ENCODE peak calls at places on chromosome 13, in seven cellular contexts. O is fibroblast of lung, L is Karpas-422, C is neuronal stem cell, F is GM23248, K is SK-N-SH, H is astrocyte. P is an unnamed sample.
A peak's percentile ranks its signal among the peaks of the same experiment; 100 is the strongest.

GRCh38 chr13:29384466-29384865 is 211.0 kb downstream of the SLC7A1 start:
- DNase-seq in H (no peak), F (no peak), L (peak; percentile 41), C (no peak), K (peak; percentile 64), O (no peak), P (no peak)

GRCh38 chr13:67119481-67119883 is 110.7 kb downstream of the PCDH9 start:
- DNase-seq in C (no peak), O (peak; percentile 96), H (peak; percentile 96), L (no peak), F (peak; percentile 20), K (no peak), P (peak; percentile 78)

GRCh38 chr13:40082644-40083043 is 427.2 kb downstream of the COG6 start:
- DNase-seq in F (no peak), C (no peak), K (no peak), H (peak; percentile 92), L (no peak), O (peak; percentile 93), P (no peak)

GRCh38 chr13:34011552-34012085 is 193.7 kb downstream of the RFC3 start:
- DNase-seq in K (no peak), C (no peak), H (no peak), L (no peak), O (no peak), F (no peak), P (no peak)

GRCh38 chr13:103081435-103081834 is 15.2 kb upstream of the SLC10A2 start:
- DNase-seq in O (no peak), H (no peak), L (no peak), C (no peak), K (no peak), F (no peak), P (no peak)

GRCh38 chr13:40477623-40478608 is 188.5 kb downstream of the FOXO1 start:
- DNase-seq in O (peak; percentile 22), K (no peak), F (no peak), H (peak; percentile 12), L (no peak), C (no peak), P (no peak)

GRCh38 chr13:84655677-84656076 is 773.4 kb upstream of the SLITRK1 start:
- DNase-seq in F (peak; percentile 53), K (no peak), H (peak; percentile 75), O (peak; percentile 82), C (no peak), L (no peak), P (no peak)

GRCh38 chr13:40974460-40975407 is 44.4 kb downstream of the ELF1 start:
- DNase-seq in F (peak; percentile 51), H (peak; percentile 40), O (peak; percentile 51), K (no peak), L (peak; percentile 83), C (peak; percentile 12), P (no peak)

GRCh38 chr13:70424928-70425327 is 316.7 kb upstream of the KLHL1 start:
- DNase-seq in L (no peak), F (no peak), K (no peak), H (no peak), C (no peak), O (no peak), P (no peak)

GRCh38 chr13:87536899-87537298 is 134.3 kb upstream of the SLITRK5 start:
- DNase-seq in K (no peak), F (no peak), H (no peak), O (no peak), C (no peak), L (no peak), P (no peak)

GRCh38 chr13:30186644-30187431 is 120.5 kb downstream of the KATNAL1 start:
- DNase-seq in K (no peak), L (no peak), O (peak; percentile 50), C (no peak), F (no peak), H (peak; percentile 39), P (no peak)

GRCh38 chr13:113747291-113747833 is 11.7 kb upstream of the TMEM255B start:
- DNase-seq in F (no peak), H (no peak), L (no peak), O (no peak), K (no peak), C (no peak), P (no peak)

GRCh38 chr13:50511877-50512332 is 331.6 kb downstream of the DLEU7 start:
- DNase-seq in F (no peak), K (no peak), O (no peak), H (no peak), L (peak; percentile 93), C (no peak), P (no peak)

GRCh38 chr13:101545521-101545920 is 93.0 kb downstream of the ITGBL1 start:
- DNase-seq in O (no peak), H (no peak), C (no peak), F (peak; percentile 46), L (no peak), K (no peak), P (no peak)

GRCh38 chr13:103243495-103243894 is 177.3 kb upstream of the SLC10A2 start:
- DNase-seq in F (no peak), O (no peak), K (no peak), C (no peak), H (no peak), L (no peak), P (no peak)

GRCh38 chr13:24348385-24348784 is 39.0 kb downstream of the C1QTNF9 start:
- DNase-seq in H (no peak), F (no peak), L (no peak), C (no peak), K (no peak), O (no peak), P (no peak)

GRCh38 chr13:79703772-79704171 is 222.8 kb downstream of the NDFIP2 start:
- DNase-seq in O (no peak), K (no peak), L (no peak), C (no peak), H (no peak), F (no peak), P (no peak)

GRCh38 chr13:36130168-36130541 is 1.0 kb downstream of the DCLK1 start:
- DNase-seq in H (no peak), L (no peak), O (no peak), F (no peak), C (no peak), K (no peak), P (no peak)

GRCh38 chr13:36129539-36129938 is 1.6 kb downstream of the DCLK1 start:
- DNase-seq in F (no peak), L (no peak), C (no peak), K (no peak), O (no peak), H (no peak), P (no peak)

GRCh38 chr13:36131215-36131930 is at the start of gene DCLK1:
- DNase-seq in L (no peak), C (peak; percentile 56), O (peak; percentile 43), F (peak; percentile 54), K (peak; percentile 80), H (no peak), P (peak; percentile 84)

GRCh38 chr13:36131931-36132297 is 732 bp upstream of the DCLK1 start:
- DNase-seq in K (no peak), O (peak; percentile 55), H (peak; percentile 50), L (no peak), C (no peak), F (peak; percentile 33), P (peak; percentile 90)

DNA sequence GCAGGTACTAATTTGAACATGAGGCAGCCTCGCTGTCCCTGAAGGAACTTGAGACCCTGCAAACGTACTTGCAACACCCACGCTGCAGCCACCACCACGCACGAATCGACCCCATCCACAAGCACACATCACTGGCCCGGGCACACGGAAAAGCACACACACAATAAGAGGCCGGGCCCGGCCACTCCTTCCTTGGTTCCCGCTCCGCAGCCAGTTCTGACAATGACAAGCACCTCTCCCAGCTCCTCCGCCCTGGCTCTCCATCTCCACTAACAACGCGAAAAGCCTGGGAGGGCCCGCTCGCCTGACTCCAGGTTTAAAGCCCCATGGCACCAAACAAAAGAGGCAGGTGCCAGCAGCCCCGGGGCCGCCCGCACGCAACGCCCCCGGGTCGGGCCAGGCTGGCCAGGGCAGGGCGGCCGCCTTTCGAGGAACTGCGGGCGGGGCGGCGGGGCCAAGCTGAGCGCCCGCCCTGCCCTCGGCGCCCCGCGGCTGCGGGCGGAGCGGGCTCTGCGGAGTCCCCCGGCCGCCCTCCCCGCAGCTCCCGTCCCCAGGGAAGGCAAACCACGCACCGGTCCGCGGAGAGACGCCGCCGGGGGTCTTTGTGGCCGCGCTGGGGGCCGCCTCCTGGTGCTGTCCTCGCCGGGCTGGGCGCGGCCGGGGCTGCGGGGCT is 504 bp downstream of the DCLK1 start:
- DNase-seq in K (peak; percentile 80), F (peak; percentile 38), H (no peak), O (no peak), C (peak; percentile 37), L (no peak), P (peak; percentile 80)
- H3K27me3 ChIP-seq in K (no peaks in the 10 kb centered on the region), F (peaks cover 58% of the 10 kb centered on the region), H (peaks cover 24% of the 10 kb centered on the region), O (peaks cover 9% of the 10 kb centered on the region), C (peaks cover 16% of the 10 kb centered on the region), L (no peaks in the 10 kb centered on the region), P (peaks cover 43% of the 10 kb centered on the region)

GRCh38 chr13:63605403-63605802 is 2189.8 kb upstream of the PCDH20 start:
- DNase-seq in K (no peak), L (no peak), O (no peak), F (no peak), H (no peak), C (no peak), P (no peak)
- H3K4me2 ChIP-seq in K (no peak overlapping the region), L (no peak overlapping the region), O (no peak overlapping the region), F (no peak overlapping the region), H (no peak overlapping the region), C (no peak overlapping the region), P (no peak overlapping the region)

GRCh38 chr13:98575009-98575866 is 1.7 kb downstream of the STK24 start:
- DNase-seq in C (no peak), L (no peak), O (peak; percentile 54), F (peak; percentile 43), K (no peak), H (peak; percentile 44), P (peak; percentile 61)

GRCh38 chr13:98575876-98576214 is 1.1 kb downstream of the STK24 start:
- DNase-seq in O (no peak), H (no peak), F (no peak), L (no peak), K (no peak), C (no peak), P (no peak)

GRCh38 chr13:98571955-98572662 is 4.8 kb downstream of the STK24 start:
- DNase-seq in K (peak; percentile 55), C (no peak), H (peak; percentile 32), L (peak; percentile 68), F (peak; percentile 82), O (peak; percentile 44), P (peak; percentile 86)

GRCh38 chr13:98567140-98567539 is 9.8 kb downstream of the STK24 start:
- DNase-seq in F (no peak), C (no peak), O (no peak), H (no peak), L (no peak), K (no peak), P (no peak)

DNA sequence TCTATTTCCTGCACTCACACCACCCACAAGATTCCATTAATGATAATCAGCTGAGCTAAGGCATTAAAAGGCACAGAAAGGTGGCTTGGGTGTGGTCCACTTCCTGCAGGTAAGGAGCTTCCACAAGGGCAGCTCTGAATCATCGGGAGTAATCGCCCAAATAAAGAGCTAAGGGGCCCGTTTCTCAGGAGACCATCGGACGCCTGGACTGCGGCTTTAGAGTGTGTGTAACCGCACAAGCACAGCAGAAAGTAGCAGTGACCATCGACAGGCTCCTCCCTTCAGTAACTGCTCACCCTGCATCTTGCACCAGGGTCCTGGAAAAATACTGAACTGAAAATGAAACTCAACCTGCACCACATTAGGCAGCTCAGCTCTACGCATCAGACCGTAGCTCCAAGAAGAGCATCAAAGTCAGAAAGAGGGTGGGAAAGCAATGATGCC is 6.0 kb downstream of the STK24 start:
- DNase-seq in K (no peak), L (peak; percentile 86), C (no peak), O (peak; percentile 45), H (peak; percentile 34), F (no peak), P (peak; percentile 91)
- H2AFZ ChIP-seq in K (no peak overlapping the region), L (no peak overlapping the region), C (no peak overlapping the region), O (no peak overlapping the region), H (no peak overlapping the region), F (no peak overlapping the region), P (no peak overlapping the region)

GRCh38 chr13:112073245-112074138 is 6.5 kb downstream of the SOX1 start:
- DNase-seq in K (no peak), O (no peak), C (peak; percentile 90), H (no peak), L (no peak), F (no peak), P (peak; percentile 77)
- H3K27me3 ChIP-seq in K (peaks cover 88% of the 10 kb centered on the region), O (peaks cover 24% of the 10 kb centered on the region), C (peaks cover 35% of the 10 kb centered on the region), H (peaks cover 54% of the 10 kb centered on the region), L (no peaks in the 10 kb centered on the region), F (peaks cover 75% of the 10 kb centered on the region), P (peaks cover 54% of the 10 kb centered on the region)

P was measured in osteoblast.